ENCODE peak calls at places on chromosomes 7 and 10, in six cellular contexts. N is breast epithelium; J is naive thymus-derived CD4-positive, alpha-beta T cell; T is A673; M is CD4-positive, CD25-positive, alpha-beta regulatory T cell; K is transverse colon. G is an unnamed sample. For H3K36me3, the result is how much of the 10 kb centered on the place peaks cover.

GRCh38 chr7:107694395-107694794 is 33.8 kb downstream of the SLC26A4 start:
- DNase-seq in N (no peak), J (no peak), T (no peak), M (no peak), K (no peak), G (no peak)

GRCh38 chr7:30157217-30157616 is 22.4 kb downstream of the MTURN start:
- DNase-seq in N (no peak), J (peak), T (no peak), M (no peak), K (no peak), G (no peak)

GRCh38 chr7:32583791-32584190 is 88.5 kb downstream of the AVL9 start:
- DNase-seq in N (no peak), J (no peak), T (no peak), M (no peak), K (no peak), G (no peak)

GRCh38 chr7:135704074-135704473 is 23.9 kb downstream of the SLC13A4 start:
- DNase-seq in N (no peak), J (no peak), T (peak), M (no peak), K (no peak), G (no peak)

GRCh38 chr10:119595715-119596515 is 849 bp downstream of the TIAL1 start:
- DNase-seq in N (no peak), J (peak), T (peak), M (peak), K (peak), G (peak)

GRCh38 chr7:47357398-47357797 is 224.5 kb downstream of the TNS3 start:
- DNase-seq in N (peak), J (no peak), T (no peak), M (no peak), K (peak), G (no peak)

GRCh38 chr7:108486291-108486966 is 30.2 kb upstream of the NRCAM start:
- DNase-seq in N (no peak), J (no peak), T (no peak), M (no peak), K (no peak), G (no peak)

GRCh38 chr10:120508393-120508792 is 51.4 kb downstream of the PLPP4 start:
- DNase-seq in N (no peak), J (no peak), T (no peak), M (no peak), K (no peak), G (peak)

GRCh38 chr7:50781371-50781770 is 1.3 kb downstream of the GRB10 start:
- DNase-seq in N (no peak), J (peak), T (no peak), M (no peak), K (no peak), G (no peak)

GRCh38 chr10:123683459-123683858 is 17.3 kb downstream of the GPR26 start:
- DNase-seq in N (no peak), J (no peak), T (no peak), M (no peak), K (no peak), G (no peak)

GRCh38 chr7:4196121-4196819 is 485.8 kb upstream of the FOXK1 start:
- DNase-seq in N (no peak), J (no peak), T (no peak), M (no peak), K (no peak), G (no peak)

GRCh38 chr7:27097686-27098492 is 2.1 kb upstream of the HOXA1 start:
- DNase-seq in N (no peak), J (no peak), T (no peak), M (no peak), K (no peak), G (no peak)

GRCh38 chr10:69845574-69846251 is 44.0 kb downstream of the COL13A1 start:
- DNase-seq in N (no peak), J (no peak), T (peak), M (no peak), K (peak), G (no peak)

GRCh38 chr7:134121632-134122139 is 5.5 kb upstream of the LRGUK start:
- DNase-seq in N (no peak), J (no peak), T (no peak), M (no peak), K (no peak), G (no peak)

GRCh38 chr10:22912763-22913389 is 15.0 kb upstream of the ARMC3 start:
- DNase-seq in N (no peak), J (no peak), T (no peak), M (no peak), K (no peak), G (no peak)

GRCh38 chr10:6464862-6465430 is 115.1 kb downstream of the PRKCQ start:
- DNase-seq in N (no peak), J (no peak), T (no peak), M (no peak), K (peak), G (no peak)

GRCh38 chr10:75018233-75018632 is 93.2 kb upstream of the SAMD8 start:
- DNase-seq in N (no peak), J (no peak), T (no peak), M (no peak), K (no peak), G (no peak)

GRCh38 chr7:50409856-50410468 is 40.2 kb downstream of the FIGNL1 start:
- DNase-seq in N (no peak), J (no peak), T (no peak), M (no peak), K (peak), G (peak)

GRCh38 chr10:28991738-28992270 is 297.1 kb upstream of the LYZL1 start:
- DNase-seq in N (no peak), J (peak), T (peak), M (no peak), K (peak), G (no peak)

GRCh38 chr10:76428541-76429330 is 997.3 kb downstream of the LRMDA start:
- DNase-seq in N (no peak), J (no peak), T (no peak), M (no peak), K (no peak), G (no peak)

GRCh38 chr7:1665721-1666250 is 4.3 kb upstream of the ELFN1 start:
- DNase-seq in N (peak), J (no peak), T (peak), M (no peak), K (no peak), G (no peak)

GRCh38 chr7:37514520-37514919 is 65.9 kb upstream of the ELMO1 start:
- DNase-seq in N (no peak), J (no peak), T (no peak), M (no peak), K (no peak), G (no peak)

GRCh38 chr7:159155410-159155809 is 10.7 kb upstream of the VIPR2 start:
- DNase-seq in N (no peak), J (no peak), T (no peak), M (no peak), K (no peak), G (no peak)

GRCh38 chr10:133378251-133379096 is 588 bp upstream of the PAOX start:
- DNase-seq in N (no peak), J (no peak), T (peak), M (peak), K (peak), G (peak)

GRCh38 chr7:153190986-153191385 is 431.4 kb downstream of the ACTR3B start:
- DNase-seq in N (no peak), J (no peak), T (no peak), M (no peak), K (no peak), G (no peak)

GRCh38 chr7:101216860-101217387 is 457 bp downstream of the PLOD3 start:
- DNase-seq in N (no peak), J (no peak), T (no peak), M (no peak), K (no peak), G (no peak)

GRCh38 chr7:5827755-5828154 is 46.3 kb upstream of the RNF216 start:
- DNase-seq in N (no peak), J (peak), T (peak), M (peak), K (peak), G (no peak)

GRCh38 chr10:19719320-19719719 is 96.9 kb upstream of the PLXDC2 start:
- DNase-seq in N (no peak), J (no peak), T (peak), M (no peak), K (no peak), G (no peak)

GRCh38 chr10:121340176-121340850 is 257.9 kb downstream of the FGFR2 start:
- DNase-seq in N (no peak), J (no peak), T (no peak), M (no peak), K (no peak), G (no peak)

GRCh38 chr10:132368881-132369635 is 27.9 kb upstream of the PWWP2B start:
- DNase-seq in N (peak), J (no peak), T (no peak), M (no peak), K (no peak), G (no peak)

GRCh38 chr10:130512936-130513335 is 376.7 kb downstream of the GLRX3 start:
- DNase-seq in N (no peak), J (no peak), T (no peak), M (no peak), K (no peak), G (no peak)

DNA sequence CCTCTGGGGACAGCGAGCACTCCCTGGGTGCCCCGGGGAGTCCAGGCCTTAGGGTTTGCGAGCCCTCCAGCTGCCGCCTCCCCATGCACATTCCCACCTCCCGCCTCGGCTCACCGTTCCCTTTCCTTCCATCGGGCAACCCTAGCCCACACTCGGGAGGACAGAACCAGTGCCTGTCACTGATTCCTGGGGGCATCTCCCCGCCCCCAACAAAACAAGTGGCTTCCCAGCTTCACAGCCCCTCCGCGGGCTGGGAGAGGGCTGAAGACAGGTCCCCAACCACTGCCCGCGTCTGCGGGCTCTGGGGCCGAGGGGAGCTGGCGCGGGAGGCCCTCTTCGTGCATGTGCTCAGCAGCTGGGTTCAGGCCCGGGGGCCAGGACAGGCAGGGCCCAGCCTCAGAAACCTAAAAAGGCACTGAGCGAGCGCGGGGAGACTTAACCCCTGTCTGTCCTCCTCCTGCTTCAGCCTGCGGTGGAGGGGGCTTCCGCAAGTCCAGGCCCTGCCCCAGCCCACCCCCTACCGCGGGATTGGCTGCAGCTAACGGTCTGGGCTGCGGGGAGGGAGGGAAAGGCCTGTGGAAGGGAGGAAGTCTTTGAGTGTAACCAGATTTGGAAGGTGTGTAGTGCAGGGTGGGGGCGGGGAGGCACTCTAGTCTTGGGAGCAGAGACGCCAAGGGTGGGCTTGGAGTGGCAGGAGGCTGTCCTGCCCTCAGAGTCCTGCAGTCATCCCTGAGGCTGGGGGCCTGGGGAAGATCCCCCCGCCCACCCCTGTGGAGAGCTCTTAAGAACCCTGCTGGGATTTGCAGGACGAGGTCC is 1.2 kb downstream of the FLNC start:
- DNase-seq in N (no peak), J (no peak), T (no peak), M (no peak), K (peak), G (no peak)
- H3K4me3 ChIP-seq in N (peak), J (no peak), T (no peak), M (no peak), K (peak), G (no peak)

GRCh38 chr10:78450807-78451485 is 417.3 kb downstream of the RPS24 start:
- DNase-seq in N (no peak), J (no peak), T (no peak), M (no peak), K (no peak), G (no peak)
- H3K36me3 ChIP-seq in N (under half), J (under half), T (under half), M (under half), K (under half), G (under half)

GRCh38 chr7:76292206-76292573 is 10.3 kb upstream of the HSPB1 start:
- DNase-seq in N (no peak), J (no peak), T (no peak), M (no peak), K (no peak), G (no peak)
- H3K4me3 ChIP-seq in N (peak), J (no peak), T (peak), M (no peak), K (peak), G (no peak)

GRCh38 chr7:139294241-139294640 is 46.9 kb upstream of the FMC1 start:
- DNase-seq in N (no peak), J (no peak), T (no peak), M (no peak), K (no peak), G (no peak)
- H3K36me3 ChIP-seq in N (under half), J (under half), T (under half), M (under half), K (under half), G (under half)

DNA sequence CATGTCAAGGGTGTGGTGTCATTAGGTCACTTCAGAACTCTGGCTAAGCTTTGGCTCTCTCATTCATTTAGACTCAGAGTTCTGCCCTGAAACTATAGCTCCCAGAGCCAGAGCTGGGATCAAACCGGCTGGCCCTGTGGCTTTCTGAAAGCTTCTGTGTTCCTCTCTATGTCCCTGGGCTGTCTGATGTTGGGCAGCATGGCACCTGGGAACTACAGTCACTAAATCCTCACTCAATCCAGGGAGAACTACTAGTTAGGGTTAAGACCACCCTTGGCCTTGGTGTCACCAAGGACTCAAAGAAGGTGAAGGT is 13.2 kb downstream of the ATG9B start:
- DNase-seq in N (no peak), J (no peak), T (no peak), M (no peak), K (no peak), G (no peak)
- H3K4me3 ChIP-seq in N (no peak), J (no peak), T (no peak), M (no peak), K (no peak), G (no peak)

GRCh38 chr10:114852197-114852596 is 30.6 kb downstream of the FHIP2A start:
- DNase-seq in N (no peak), J (no peak), T (no peak), M (no peak), K (no peak), G (no peak)
- H3K36me3 ChIP-seq in N (under half), J (under half), T (half or more), M (half or more), K (half or more), G (under half)

G was measured in GM06990.